ENCODE peak calls at places on chromosomes 3 and 15, in four cellular contexts. A is K562, N is HL-60, O is GM12878. Z is an unnamed sample.

GRCh38 chr15:75578206-75578947 is 738 bp downstream of the PTPN9 start:
- DNase-seq in A (peak), N (peak), O (no peak), Z (peak)

GRCh38 chr15:41492597-41493204 is 973 bp upstream of the ITPKA start:
- DNase-seq in A (no peak), N (no peak), O (no peak), Z (no peak)

GRCh38 chr15:69623521-69624513 is 171.2 kb downstream of the RPLP1 start:
- DNase-seq in A (no peak), N (no peak), O (no peak), Z (no peak)

GRCh38 chr3:101629219-101629618 is 47.7 kb downstream of the ZBTB11 start:
- DNase-seq in A (no peak), N (no peak), O (no peak), Z (no peak)

GRCh38 chr15:57259511-57260143 is 116.7 kb upstream of the CGNL1 start:
- DNase-seq in A (no peak), N (no peak), O (peak), Z (no peak)

GRCh38 chr15:31326729-31327673 is at the start of gene KLF13:
- DNase-seq in A (peak), N (no peak), O (no peak), Z (no peak)

GRCh38 chr3:94121161-94121560 is 58.3 kb downstream of the NSUN3 start:
- DNase-seq in A (no peak), N (no peak), O (no peak), Z (no peak)

GRCh38 chr15:92333709-92334108 is 60.0 kb upstream of the ST8SIA2 start:
- DNase-seq in A (no peak), N (no peak), O (no peak), Z (no peak)

GRCh38 chr3:10753964-10754363 is 62.1 kb upstream of the SLC6A11 start:
- DNase-seq in A (peak), N (no peak), O (no peak), Z (no peak)

GRCh38 chr3:32469151-32469874 is 33.3 kb downstream of the CMTM6 start:
- DNase-seq in A (no peak), N (no peak), O (no peak), Z (no peak)

GRCh38 chr3:101635954-101636798 is 40.8 kb downstream of the ZBTB11 start:
- DNase-seq in A (peak), N (peak), O (peak), Z (peak)

GRCh38 chr3:76043746-76044145 is 258.4 kb upstream of the ZNF717 start:
- DNase-seq in A (no peak), N (no peak), O (no peak), Z (no peak)

GRCh38 chr3:20668411-20668810 is 482.4 kb upstream of the SGO1 start:
- DNase-seq in A (peak), N (no peak), O (no peak), Z (no peak)

GRCh38 chr3:14434541-14435151 is 32.2 kb downstream of the SLC6A6 start:
- DNase-seq in A (no peak), N (no peak), O (no peak), Z (no peak)

GRCh38 chr15:81015595-81016252 is 15.0 kb downstream of the TLNRD1 start:
- DNase-seq in A (no peak), N (no peak), O (no peak), Z (no peak)

GRCh38 chr15:101439920-101440319 is 49.6 kb downstream of the PCSK6 start:
- DNase-seq in A (no peak), N (no peak), O (no peak), Z (no peak)

GRCh38 chr3:161851941-161852566 is 355.4 kb downstream of the OTOL1 start:
- DNase-seq in A (peak), N (no peak), O (peak), Z (peak)

GRCh38 chr15:100713163-100713867 is 110.9 kb downstream of the ASB7 start:
- DNase-seq in A (no peak), N (no peak), O (no peak), Z (no peak)

GRCh38 chr3:135085696-135086436 is 290.8 kb downstream of the EPHB1 start:
- DNase-seq in A (no peak), N (no peak), O (no peak), Z (no peak)

GRCh38 chr3:98558100-98558499 is 26.3 kb downstream of the GPR15 start:
- DNase-seq in A (no peak), N (no peak), O (no peak), Z (no peak)

GRCh38 chr15:75930866-75931265 is 27.2 kb downstream of the FBXO22 start:
- DNase-seq in A (no peak), N (no peak), O (no peak), Z (no peak)

GRCh38 chr15:84840741-84841429 is 23.7 kb downstream of the ALPK3 start:
- DNase-seq in A (no peak), N (peak), O (no peak), Z (no peak)

GRCh38 chr3:49017646-49017977 is 768 bp downstream of the DALRD3 start:
- DNase-seq in A (peak), N (peak), O (no peak), Z (no peak)

GRCh38 chr3:195087321-195087720 is 183.6 kb downstream of the XXYLT1 start:
- DNase-seq in A (no peak), N (no peak), O (no peak), Z (no peak)

GRCh38 chr3:127017229-127017628 is 34.3 kb downstream of the PLXNA1 start:
- DNase-seq in A (no peak), N (no peak), O (no peak), Z (no peak)

GRCh38 chr15:37777006-37777405 is 157.4 kb upstream of the TMCO5A start:
- DNase-seq in A (no peak), N (no peak), O (no peak), Z (no peak)

GRCh38 chr15:100095896-100096600 is 245.7 kb downstream of the ADAMTS17 start:
- DNase-seq in A (no peak), N (no peak), O (no peak), Z (no peak)

DNA sequence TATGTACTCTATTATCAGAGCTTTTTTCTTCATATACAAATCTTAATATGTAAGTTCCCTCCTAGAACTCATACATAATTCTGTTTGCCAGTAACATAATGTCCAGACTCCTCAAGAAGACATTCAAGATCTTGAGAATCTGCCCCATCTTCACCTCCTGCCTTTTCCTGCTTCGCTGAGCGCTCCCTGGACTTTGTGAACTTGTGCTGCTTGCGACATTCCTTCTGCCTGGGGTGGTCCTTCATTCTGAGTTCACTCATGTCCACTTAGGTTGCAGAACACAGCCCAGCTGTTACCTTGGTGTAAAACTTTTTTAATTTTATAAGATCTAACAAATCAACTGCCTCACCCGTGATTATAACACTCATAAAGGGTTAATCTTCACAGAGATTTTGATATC is 478.5 kb upstream of the EPHA3 start:
- DNase-seq in A (no peak), N (no peak), O (no peak), Z (no peak)
- TF ChIP-seq SPI1 in A (no peak), N (no peak), O (no peak), Z (no peak)

GRCh38 chr15:97961067-97961954 is 808 bp downstream of the ARRDC4 start:
- DNase-seq in A (peak), N (no peak), O (no peak), Z (no peak)
- TF ChIP-seq SPI1 in A (no peak), N (peak), O (no peak), Z (no peak)

GRCh38 chr3:23395115-23395514 is 192.0 kb downstream of the UBE2E2 start:
- DNase-seq in A (no peak), N (no peak), O (no peak), Z (no peak)

GRCh38 chr3:23390989-23391388 is 187.9 kb downstream of the UBE2E2 start:
- DNase-seq in A (no peak), N (no peak), O (no peak), Z (no peak)

GRCh38 chr3:23396746-23397145 is 193.6 kb downstream of the UBE2E2 start:
- DNase-seq in A (no peak), N (no peak), O (no peak), Z (no peak)
- TF ChIP-seq SPI1 in A (no peak), N (no peak), O (no peak), Z (no peak)

GRCh38 chr15:65939901-65940617 is 70.8 kb downstream of the RAB11A start:
- DNase-seq in A (no peak), N (no peak), O (no peak), Z (no peak)

GRCh38 chr15:65936317-65936716 is 67.0 kb downstream of the RAB11A start:
- DNase-seq in A (no peak), N (no peak), O (no peak), Z (no peak)

GRCh38 chr15:65937046-65937445 is 67.8 kb downstream of the RAB11A start:
- DNase-seq in A (no peak), N (no peak), O (no peak), Z (no peak)

GRCh38 chr15:65935391-65935790 is 66.1 kb downstream of the RAB11A start:
- DNase-seq in A (no peak), N (no peak), O (no peak), Z (no peak)

GRCh38 chr15:65937476-65937875 is 68.2 kb downstream of the RAB11A start:
- DNase-seq in A (no peak), N (no peak), O (no peak), Z (no peak)
- TF ChIP-seq SPI1 in A (no peak), N (no peak), O (no peak), Z (no peak)

GRCh38 chr3:184193991-184194539 is 8.1 kb downstream of the ABCF3 start:
- DNase-seq in A (no peak), N (no peak), O (no peak), Z (no peak)
- TF ChIP-seq SPI1 in A (no peak), N (no peak), O (no peak), Z (no peak)

GRCh38 chr3:140942221-140943104 is 827 bp downstream of the SLC25A36 start:
- DNase-seq in A (peak), N (peak), O (no peak), Z (peak)
- TF ChIP-seq SPI1 in A (no peak), N (no peak), O (no peak), Z (no peak)

DNA sequence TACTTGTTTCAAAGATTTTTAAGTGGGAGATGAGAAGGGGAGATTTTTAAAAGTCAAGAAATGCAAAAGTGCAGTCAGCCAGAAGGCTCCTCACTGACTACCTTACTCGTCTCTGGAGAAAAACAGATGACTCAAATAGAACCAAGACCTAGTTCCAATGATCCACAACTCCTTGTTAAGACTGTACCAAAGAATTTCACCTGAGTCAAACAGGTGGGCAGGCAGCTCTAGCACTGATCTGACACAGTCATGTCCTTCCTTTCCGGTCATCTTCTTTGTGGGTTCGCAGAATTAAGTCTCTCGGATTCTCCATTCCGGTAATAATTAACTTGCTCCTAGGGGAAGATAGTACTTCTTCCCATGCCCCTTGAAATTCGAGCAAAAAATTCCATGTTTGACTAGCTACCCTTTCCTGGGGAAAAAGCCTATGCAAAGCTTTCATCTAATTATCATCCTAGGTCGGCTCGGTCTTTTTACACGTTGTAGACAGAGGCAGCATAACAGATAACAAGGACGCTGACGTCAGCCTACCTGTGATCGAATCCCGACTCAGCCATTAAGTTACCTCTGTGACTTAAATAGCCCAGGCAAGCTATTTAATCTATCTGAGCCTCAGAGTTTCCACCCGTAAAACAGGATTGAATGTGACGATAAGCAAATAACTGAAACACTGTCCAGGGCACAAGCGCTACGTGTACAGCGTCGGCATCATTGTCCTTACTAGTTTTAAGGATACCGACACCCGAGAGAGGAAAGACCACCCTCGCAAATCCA is 746 bp downstream of the SELENOK start:
- DNase-seq in A (peak), N (no peak), O (no peak), Z (no peak)
- TF ChIP-seq SPI1 in A (no peak), N (no peak), O (no peak), Z (no peak)

DNA sequence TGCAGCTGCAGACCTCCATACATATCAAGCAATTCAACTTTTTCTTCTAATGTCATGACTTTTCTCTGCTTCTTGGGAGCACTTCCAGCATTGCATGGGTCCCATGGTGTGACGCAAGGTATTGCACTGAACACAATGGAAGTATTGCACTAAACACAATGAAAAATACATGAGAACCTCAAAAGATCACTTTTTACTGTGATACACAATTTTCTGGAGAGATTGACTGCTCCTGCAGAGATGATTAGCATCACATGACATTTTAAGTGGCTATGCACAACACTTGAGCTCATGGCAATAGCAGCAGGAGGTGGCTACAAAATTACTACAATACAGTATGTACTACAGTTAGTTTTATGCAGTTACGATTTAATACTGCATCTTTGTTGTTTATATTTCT is 113.5 kb upstream of the BHLHE40 start:
- DNase-seq in A (no peak), N (no peak), O (no peak), Z (no peak)
- TF ChIP-seq SPI1 in A (no peak), N (no peak), O (no peak), Z (no peak)

GRCh38 chr3:171315101-171315500 is 145.1 kb downstream of the TNIK start:
- DNase-seq in A (no peak), N (no peak), O (no peak), Z (no peak)

GRCh38 chr3:171309906-171310359 is 150.3 kb downstream of the TNIK start:
- DNase-seq in A (no peak), N (no peak), O (no peak), Z (no peak)

GRCh38 chr3:171313702-171314101 is 146.5 kb downstream of the TNIK start:
- DNase-seq in A (no peak), N (no peak), O (no peak), Z (no peak)

GRCh38 chr3:171314341-171314740 is 145.9 kb downstream of the TNIK start:
- DNase-seq in A (no peak), N (no peak), O (no peak), Z (no peak)

GRCh38 chr3:171311784-171312183 is 148.4 kb downstream of the TNIK start:
- DNase-seq in A (no peak), N (no peak), O (no peak), Z (no peak)
- TF ChIP-seq SPI1 in A (no peak), N (peak), O (no peak), Z (no peak)

Z was measured in GM12891.